ENCODE peak calls at places on chromosomes 6 and 20, in seven cellular contexts. G is GM23248; E is endodermal cell; V is CD4-positive, alpha-beta memory T cell; B is heart left ventricle; O is Peyer's patch; X is endothelial cell of umbilical vein. H is an unnamed sample.

GRCh38 chr6:3608159-3608558 is 143.4 kb downstream of the PXDC1 start:
- DNase-seq in X (no peak), E (no peak), G (no peak), B (no peak), O (no peak), V (no peak), H (no peak)

GRCh38 chr20:6863798-6864201 is 96.3 kb downstream of the BMP2 start:
- DNase-seq in E (no peak), V (no peak), B (no peak), G (no peak), O (no peak), X (no peak), H (no peak)

GRCh38 chr6:3742426-3743344 is 8.8 kb downstream of the PXDC1 start:
- DNase-seq in O (peak; percentile 93), G (peak; percentile 85), B (peak; percentile 88), E (peak; percentile 97), X (peak; percentile 88), V (peak; percentile 84), H (peak; percentile 90)

GRCh38 chr6:36912583-36912982 is 26.8 kb downstream of the C6orf89 start:
- DNase-seq in O (no peak), B (no peak), E (no peak), V (peak; percentile 82), G (peak; percentile 90), X (no peak), H (no peak)

GRCh38 chr6:157034433-157035230 is 257.5 kb downstream of the ARID1B start:
- DNase-seq in E (no peak), X (peak; percentile 65), O (no peak), V (peak; percentile 42), G (peak; percentile 81), B (no peak), H (no peak)

GRCh38 chr6:38180586-38180985 is 361.1 kb downstream of the ZFAND3 start:
- DNase-seq in X (no peak), G (no peak), E (peak; percentile 42), V (no peak), B (peak; percentile 12), O (no peak), H (peak; percentile 13)

GRCh38 chr20:19110866-19111460 is 101.5 kb upstream of the SLC24A3 start:
- DNase-seq in X (no peak), E (no peak), V (no peak), O (no peak), B (no peak), G (no peak), H (no peak)

GRCh38 chr6:105744815-105745214 is 341.3 kb upstream of the PRDM1 start:
- DNase-seq in O (no peak), E (no peak), V (no peak), X (no peak), G (peak; percentile 22), B (no peak), H (no peak)

GRCh38 chr6:18309046-18309445 is 44.7 kb upstream of the DEK start:
- DNase-seq in X (no peak), B (no peak), O (no peak), V (no peak), G (no peak), E (no peak), H (no peak)

GRCh38 chr6:21098744-21099143 is 494.8 kb upstream of the SOX4 start:
- DNase-seq in E (no peak), V (no peak), X (no peak), G (no peak), O (no peak), B (no peak), H (no peak)

GRCh38 chr6:132298344-132298949 is 102.8 kb downstream of the MOXD1 start:
- DNase-seq in E (peak; percentile 83), G (peak; percentile 64), X (peak; percentile 62), B (no peak), V (peak; percentile 16), O (no peak), H (peak; percentile 77)

GRCh38 chr20:370977-371754 is 9.4 kb upstream of the TRIB3 start:
- DNase-seq in B (no peak), E (no peak), G (no peak), O (no peak), X (no peak), V (no peak), H (no peak)

GRCh38 chr6:81515562-81516453 is 236.7 kb downstream of the TENT5A start:
- DNase-seq in O (no peak), X (no peak), V (no peak), B (peak; percentile 18), G (peak; percentile 71), E (no peak), H (no peak)

GRCh38 chr20:10172998-10173655 is 45.5 kb upstream of the SNAP25 start:
- DNase-seq in E (no peak), G (no peak), V (no peak), B (no peak), O (no peak), X (no peak), H (no peak)

GRCh38 chr6:76681781-76682180 is 609.3 kb upstream of the IMPG1 start:
- DNase-seq in V (no peak), O (no peak), G (peak; percentile 45), B (no peak), X (peak; percentile 82), E (no peak), H (no peak)

GRCh38 chr20:58877374-58878360 is 25.2 kb downstream of the GNAS start:
- DNase-seq in V (no peak), B (no peak), O (no peak), G (no peak), E (peak; percentile 88), X (no peak), H (peak; percentile 58)

GRCh38 chr20:6709865-6710595 is 57.5 kb upstream of the BMP2 start:
- DNase-seq in O (no peak), X (peak; percentile 73), B (no peak), G (no peak), V (no peak), E (no peak), H (no peak)

GRCh38 chr6:110643175-110643574 is 166.8 kb upstream of the SLC22A16 start:
- DNase-seq in X (no peak), B (no peak), V (no peak), O (no peak), G (peak; percentile 45), E (no peak), H (no peak)

GRCh38 chr6:130111031-130111430 is 92.7 kb downstream of the L3MBTL3 start:
- DNase-seq in G (no peak), X (no peak), O (no peak), B (no peak), E (no peak), V (no peak), H (no peak)

GRCh38 chr6:39617520-39617919 is 107.7 kb downstream of the KIF6 start:
- DNase-seq in G (no peak), X (no peak), O (no peak), V (no peak), E (no peak), B (no peak), H (no peak)

GRCh38 chr6:116572162-116572561 is 858 bp downstream of the RWDD1 start:
- DNase-seq in E (no peak), O (no peak), X (peak; percentile 61), B (no peak), G (peak; percentile 75), V (no peak), H (peak; percentile 57)

GRCh38 chr6:3841711-3842565 is 7.2 kb upstream of the FAM50B start:
- DNase-seq in B (no peak), X (no peak), V (no peak), O (no peak), E (no peak), G (peak; percentile 95), H (no peak)

GRCh38 chr6:127939442-127940066 is 38.7 kb upstream of the THEMIS start:
- DNase-seq in V (no peak), B (no peak), G (peak; percentile 49), O (no peak), X (peak; percentile 36), E (no peak), H (no peak)

GRCh38 chr6:122429328-122429727 is 29.9 kb downstream of the HSF2 start:
- DNase-seq in B (no peak), E (no peak), G (no peak), X (no peak), V (no peak), O (no peak), H (no peak)

GRCh38 chr20:38951611-38952010 is 10.5 kb upstream of the DHX35 start:
- DNase-seq in G (no peak), O (no peak), V (no peak), X (no peak), E (no peak), B (no peak), H (no peak)

GRCh38 chr20:57821930-57822329 is 112.1 kb upstream of the PMEPA1 start:
- DNase-seq in O (no peak), X (no peak), E (no peak), V (no peak), G (no peak), B (no peak), H (no peak)

GRCh38 chr20:56778765-56779195 is 149.7 kb downstream of the TFAP2C start:
- DNase-seq in B (no peak), V (no peak), O (no peak), X (no peak), E (peak; percentile 69), G (no peak), H (peak; percentile 65)
- H3K4me1 ChIP-seq in B (no peaks in the 10 kb centered on the region), V (no peaks in the 10 kb centered on the region), O (no peaks in the 10 kb centered on the region), X (no peaks in the 10 kb centered on the region), E (no peaks in the 10 kb centered on the region), G (peaks cover 11% of the 10 kb centered on the region), H (peaks cover 3% of the 10 kb centered on the region)

GRCh38 chr6:159197251-159197650 is 28.1 kb downstream of the FNDC1 start:
- DNase-seq in X (no peak), G (no peak), V (no peak), B (no peak), E (no peak), O (no peak), H (no peak)

GRCh38 chr6:159190460-159190859 is 21.3 kb downstream of the FNDC1 start:
- DNase-seq in V (no peak), B (no peak), G (no peak), O (no peak), E (no peak), X (no peak), H (no peak)

GRCh38 chr6:159196430-159196829 is 27.2 kb downstream of the FNDC1 start:
- DNase-seq in X (no peak), V (no peak), B (no peak), O (no peak), E (no peak), G (no peak), H (no peak)

DNA sequence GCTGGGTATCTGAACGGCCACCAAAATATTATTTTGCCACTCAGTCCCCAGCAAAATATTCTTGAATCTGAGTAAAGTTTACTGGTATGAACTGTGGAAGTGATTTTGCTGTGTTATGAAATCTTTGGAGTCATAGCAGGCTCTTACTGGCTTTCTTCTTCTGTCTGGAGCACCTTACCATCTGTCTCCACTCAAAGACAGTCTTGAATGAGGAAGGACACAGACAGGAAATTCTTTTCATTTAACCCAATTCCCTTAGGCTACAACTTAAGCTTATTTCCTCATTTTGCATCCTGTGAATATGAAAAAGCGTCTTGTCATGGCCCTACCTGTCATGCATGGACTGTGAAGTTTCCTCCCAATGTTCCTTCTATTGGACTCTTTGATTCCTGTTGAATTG is 24.7 kb downstream of the FNDC1 start:
- DNase-seq in V (no peak), X (no peak), G (peak; percentile 68), B (no peak), O (no peak), E (no peak), H (no peak)
- H3K4me3 ChIP-seq in V (no peak overlapping the region), X (no peak overlapping the region), G (no peak overlapping the region), B (no peak overlapping the region), O (no peak overlapping the region), E (no peak overlapping the region), H (no peak overlapping the region)

GRCh38 chr6:27359231-27359630 is 29.3 kb upstream of the ZNF391 start:
- DNase-seq in E (no peak), B (no peak), O (no peak), X (no peak), V (no peak), G (no peak), H (no peak)
- H3K9me3 ChIP-seq in E (peaks cover 58% of the 10 kb centered on the region), B (peaks cover 66% of the 10 kb centered on the region), O (no peaks in the 10 kb centered on the region), X (no peaks in the 10 kb centered on the region), V (no peaks in the 10 kb centered on the region), G (no peaks in the 10 kb centered on the region), H (no peaks in the 10 kb centered on the region)

GRCh38 chr6:68252632-68253031 is 382.4 kb upstream of the ADGRB3 start:
- DNase-seq in V (no peak), B (no peak), G (no peak), E (no peak), O (no peak), X (no peak), H (no peak)
- H3K4me1 ChIP-seq in V (no peaks in the 10 kb centered on the region), B (no peaks in the 10 kb centered on the region), G (no peaks in the 10 kb centered on the region), E (no peaks in the 10 kb centered on the region), O (no peaks in the 10 kb centered on the region), X (no peaks in the 10 kb centered on the region), H (no peaks in the 10 kb centered on the region)